ENCODE peak calls at places on chromosomes 2 and 18, in eight cellular contexts. Y, V, Z, J, G, O, S and R are unnamed samples.
A peak's percentile ranks its signal among the peaks of the same experiment; 100 is the strongest.

GRCh38 chr18:39345321-39345720 is 1779.7 kb upstream of the CELF4 start:
- DNase-seq in G (no peak), Z (no peak), J (no peak), S (no peak), Y (no peak), V (no peak), O (no peak), R (no peak)

GRCh38 chr2:28398101-28398834 is 5.6 kb downstream of the FOSL2 start:
- DNase-seq in G (no peak), J (no peak), S (no peak), O (no peak), Y (no peak), V (no peak), Z (no peak), R (no peak)

GRCh38 chr2:161576421-161576820 is 47.8 kb upstream of the SLC4A10 start:
- DNase-seq in J (peak; percentile 24), O (peak; percentile 19), S (peak; percentile 39), G (peak; percentile 90), V (no peak), Y (peak; percentile 13), Z (no peak), R (no peak)

GRCh38 chr2:144504191-144504590 is 15.7 kb downstream of the ZEB2 start:
- DNase-seq in O (no peak), J (no peak), G (peak; percentile 80), S (no peak), V (no peak), Y (no peak), Z (no peak), R (no peak)

GRCh38 chr2:126392889-126393288 is 263.1 kb upstream of the GYPC start:
- DNase-seq in G (no peak), S (no peak), Z (no peak), O (no peak), Y (no peak), J (no peak), V (no peak), R (no peak)

GRCh38 chr2:96342085-96342484 is 6.5 kb downstream of the NCAPH start:
- DNase-seq in G (no peak), S (no peak), J (no peak), O (no peak), Y (peak; percentile 78), Z (peak; percentile 71), V (no peak), R (peak; percentile 16)

GRCh38 chr2:217954051-217954450 is 48.7 kb downstream of the TNS1 start:
- DNase-seq in Z (no peak), Y (no peak), O (no peak), S (no peak), J (no peak), G (no peak), V (no peak), R (no peak)

GRCh38 chr18:2411381-2411977 is 159.8 kb downstream of the METTL4 start:
- DNase-seq in V (no peak), J (no peak), O (no peak), Z (no peak), S (no peak), Y (peak; percentile 89), G (no peak), R (peak; percentile 12)

GRCh38 chr2:173963323-173963816 is 1.8 kb downstream of the SP3 start:
- DNase-seq in Z (peak; percentile 73), Y (peak; percentile 63), O (peak; percentile 83), S (no peak), G (peak; percentile 79), J (no peak), V (peak; percentile 76), R (no peak)

GRCh38 chr2:101190753-101191516 is 39.8 kb upstream of the TBC1D8 start:
- DNase-seq in J (no peak), Z (no peak), O (no peak), Y (no peak), S (no peak), G (no peak), V (no peak), R (no peak)

GRCh38 chr2:24620936-24621335 is 129.9 kb downstream of the NCOA1 start:
- DNase-seq in J (no peak), S (no peak), O (no peak), V (no peak), G (no peak), Y (no peak), Z (peak; percentile 50), R (no peak)

GRCh38 chr2:24617431-24617830 is 126.4 kb downstream of the NCOA1 start:
- DNase-seq in Z (no peak), V (no peak), O (no peak), G (no peak), S (peak; percentile 27), J (no peak), Y (no peak), R (no peak)

GRCh38 chr2:24625728-24626484 is 134.9 kb downstream of the NCOA1 start:
- DNase-seq in O (no peak), Z (no peak), Y (no peak), V (no peak), S (no peak), G (no peak), J (no peak), R (no peak)

GRCh38 chr2:24623535-24623934 is 132.5 kb downstream of the NCOA1 start:
- DNase-seq in Y (no peak), J (no peak), O (no peak), G (no peak), Z (no peak), S (no peak), V (no peak), R (no peak)

GRCh38 chr2:24621779-24622538 is 130.9 kb downstream of the NCOA1 start:
- DNase-seq in V (no peak), G (no peak), Y (no peak), S (no peak), Z (no peak), J (no peak), O (no peak), R (no peak)
- H3K9me2 ChIP-seq in V (no peaks in the 10 kb centered on the region), G (peaks cover 4% of the 10 kb centered on the region), Y (no peaks in the 10 kb centered on the region), S (no peaks in the 10 kb centered on the region), Z (no peaks in the 10 kb centered on the region), J (no peaks in the 10 kb centered on the region), O (no peaks in the 10 kb centered on the region), R (no peaks in the 10 kb centered on the region)

GRCh38 chr2:65687614-65688013 is 255.2 kb upstream of the SPRED2 start:
- DNase-seq in Z (no peak), V (no peak), O (no peak), Y (no peak), S (no peak), G (no peak), J (no peak), R (no peak)

GRCh38 chr2:65688166-65688886 is 255.9 kb upstream of the SPRED2 start:
- DNase-seq in S (no peak), O (no peak), J (no peak), V (no peak), Y (no peak), G (no peak), Z (no peak), R (no peak)

GRCh38 chr2:65691816-65692215 is 259.4 kb upstream of the SPRED2 start:
- DNase-seq in S (no peak), V (no peak), Z (no peak), G (no peak), Y (no peak), J (no peak), O (no peak), R (no peak)

GRCh38 chr2:65681503-65681902 is 249.1 kb upstream of the SPRED2 start:
- DNase-seq in O (no peak), S (no peak), Z (no peak), V (no peak), J (no peak), Y (no peak), G (no peak), R (no peak)

DNA sequence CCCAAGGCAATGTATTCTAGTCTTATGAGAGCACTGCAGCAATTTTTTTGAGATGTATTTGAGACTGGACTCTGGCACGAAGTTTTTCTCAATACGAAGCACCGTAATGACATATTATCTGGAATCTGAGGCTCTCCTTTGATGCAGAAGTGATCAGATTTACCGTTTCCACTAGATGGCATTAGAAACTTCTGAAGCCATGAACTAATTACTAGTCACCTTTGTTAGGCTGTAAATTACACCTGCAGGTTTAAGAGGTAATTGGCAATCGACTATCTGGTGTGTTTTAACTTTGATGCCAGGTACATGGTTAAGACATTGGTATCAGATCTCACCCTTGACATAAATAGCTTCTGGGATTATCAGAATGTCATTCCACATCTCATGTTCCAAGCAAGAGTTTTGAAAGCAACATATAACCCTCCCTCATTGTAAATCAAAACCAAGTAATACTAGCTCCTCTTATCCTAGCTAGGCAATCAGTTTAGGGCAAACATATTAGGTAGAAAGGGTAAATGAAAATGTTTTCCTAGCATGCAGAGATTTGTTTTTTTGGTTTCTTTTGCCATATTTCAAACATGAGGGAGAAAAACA is 254.6 kb upstream of the SPRED2 start:
- DNase-seq in J (no peak), V (no peak), G (peak; percentile 41), Y (peak; percentile 23), O (peak; percentile 15), S (no peak), Z (no peak), R (no peak)
- TF ChIP-seq CTCF in J (peak; percentile 23), V (no peak), G (peak; percentile 44), Y (peak; percentile 49), O (peak; percentile 55), S (no peak), Z (peak; percentile 19), R (no peak)

GRCh38 chr2:21500546-21500945 is 376.8 kb downstream of the TDRD15 start:
- DNase-seq in Z (no peak), O (no peak), Y (peak; percentile 1), J (no peak), S (no peak), V (no peak), G (no peak), R (no peak)
- H3K9me2 ChIP-seq in Z (no peaks in the 10 kb centered on the region), O (no peaks in the 10 kb centered on the region), Y (no peaks in the 10 kb centered on the region), J (no peaks in the 10 kb centered on the region), S (no peaks in the 10 kb centered on the region), V (no peaks in the 10 kb centered on the region), G (no peaks in the 10 kb centered on the region), R (peaks cover 5% of the 10 kb centered on the region)

GRCh38 chr2:37982847-37983246 is 57.8 kb downstream of the RMDN2 start:
- DNase-seq in Y (no peak), J (no peak), Z (no peak), O (no peak), G (peak; percentile 36), V (no peak), S (no peak), R (no peak)

GRCh38 chr2:37984176-37984575 is 59.1 kb downstream of the RMDN2 start:
- DNase-seq in Z (no peak), V (no peak), G (no peak), Y (no peak), J (no peak), O (no peak), S (no peak), R (no peak)

GRCh38 chr2:37985333-37985732 is 60.2 kb downstream of the RMDN2 start:
- DNase-seq in S (no peak), G (no peak), J (no peak), O (no peak), V (no peak), Z (no peak), Y (peak; percentile 52), R (no peak)

GRCh38 chr2:37983719-37984118 is 58.6 kb downstream of the RMDN2 start:
- DNase-seq in V (no peak), G (no peak), O (no peak), Y (no peak), S (no peak), Z (no peak), J (no peak), R (no peak)

DNA sequence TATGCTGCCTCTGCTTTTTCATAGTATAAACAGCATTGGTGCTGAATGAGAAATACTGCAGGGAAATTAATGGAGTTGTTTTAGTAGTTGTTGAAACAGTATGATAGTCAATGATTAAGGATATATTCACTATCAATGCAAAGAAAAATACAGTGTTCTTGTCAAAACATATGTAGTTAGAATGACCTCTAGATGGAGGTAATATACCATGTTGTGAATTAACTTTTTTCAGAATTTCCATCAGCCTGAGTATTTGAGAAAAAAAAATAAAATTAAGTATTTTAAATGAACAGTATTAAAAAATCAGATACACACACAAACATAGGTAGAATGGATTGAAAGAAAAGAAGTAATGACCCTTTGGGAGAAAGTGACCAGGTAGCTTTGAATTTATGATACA is 59.5 kb downstream of the RMDN2 start:
- DNase-seq in O (no peak), J (no peak), Z (no peak), V (no peak), S (no peak), Y (peak; percentile 41), G (peak; percentile 7), R (peak; percentile 44)
- TF ChIP-seq CTCF in O (peak; percentile 26), J (no peak), Z (peak; percentile 43), V (no peak), S (peak; percentile 59), Y (peak; percentile 60), G (peak; percentile 44), R (peak; percentile 69)